ENCODE peak calls at places on chromosome 4, in eight cellular contexts. D is NCI-H69, V is endothelial cell, X is KBM-7, I is A172, W is right atrium auricular region, E is left cardiac atrium, K is iPS-NIHi11. M is an unnamed sample.

GRCh38 chr4:41507292-41507933 is 30.5 kb upstream of the LIMCH1 start:
- DNase-seq in E (no peak), K (no peak), I (peak), D (no peak), X (no peak), V (no peak), W (no peak), M (no peak)

GRCh38 chr4:48483006-48483776 is at the start of gene SLC10A4:
- DNase-seq in E (no peak), V (peak), W (no peak), K (peak), X (peak), D (peak), I (no peak), M (peak)

GRCh38 chr4:75672461-75673026 is 667 bp downstream of the G3BP2 start:
- DNase-seq in I (peak), K (peak), E (peak), D (peak), V (peak), W (peak), X (peak), M (peak)

GRCh38 chr4:1597021-1597931 is 86.8 kb downstream of the FAM53A start:
- DNase-seq in I (no peak), V (no peak), X (no peak), D (no peak), W (no peak), K (peak), E (peak), M (peak)

GRCh38 chr4:112517911-112518310 is 1.9 kb upstream of the NEUROG2 start:
- DNase-seq in D (no peak), K (no peak), X (no peak), I (no peak), E (no peak), W (no peak), V (no peak), M (no peak)

GRCh38 chr4:56671860-56672259 is 9.2 kb downstream of the HOPX start:
- DNase-seq in E (no peak), K (no peak), V (no peak), W (no peak), I (no peak), D (no peak), X (no peak), M (no peak)

GRCh38 chr4:155403886-155404285 is 27.1 kb upstream of the MAP9 start:
- DNase-seq in K (peak), W (no peak), X (peak), I (peak), E (no peak), V (no peak), D (peak), M (no peak)

GRCh38 chr4:157550028-157550427 is 329.5 kb downstream of the GRIA2 start:
- DNase-seq in V (no peak), K (no peak), I (no peak), X (peak), D (no peak), E (no peak), W (no peak), M (no peak)

GRCh38 chr4:168651374-168651773 is 154.5 kb downstream of the PALLD start:
- DNase-seq in V (no peak), W (no peak), D (peak), E (no peak), X (no peak), I (peak), K (no peak), M (no peak)

GRCh38 chr4:7232061-7232616 is 39.8 kb downstream of the SORCS2 start:
- DNase-seq in E (no peak), V (no peak), X (no peak), K (no peak), W (no peak), D (no peak), I (no peak), M (no peak)

GRCh38 chr4:123671633-123672404 is 275.2 kb downstream of the SPRY1 start:
- DNase-seq in K (no peak), I (no peak), E (no peak), X (no peak), W (no peak), V (no peak), D (no peak), M (no peak)

GRCh38 chr4:153222162-153222789 is 18.0 kb downstream of the TRIM2 start:
- DNase-seq in K (peak), E (peak), D (peak), I (peak), W (peak), V (peak), X (no peak), M (no peak)

GRCh38 chr4:113756005-113756410 is 5.5 kb downstream of the CAMK2D start:
- DNase-seq in E (no peak), V (no peak), I (peak), W (no peak), X (no peak), D (peak), K (no peak), M (no peak)

GRCh38 chr4:101655847-101656246 is 134.7 kb upstream of the BANK1 start:
- DNase-seq in K (no peak), D (no peak), W (no peak), E (no peak), V (no peak), X (no peak), I (no peak), M (no peak)

GRCh38 chr4:113987382-113987930 is 8.0 kb upstream of the ARSJ start:
- DNase-seq in K (no peak), I (no peak), V (no peak), D (no peak), W (no peak), X (no peak), E (no peak), M (no peak)

GRCh38 chr4:121510260-121510942 is 129.6 kb upstream of the QRFPR start:
- DNase-seq in E (no peak), V (no peak), D (no peak), W (no peak), I (peak), K (no peak), X (no peak), M (no peak)

GRCh38 chr4:133379681-133380438 is 230.8 kb downstream of the PCDH10 start:
- DNase-seq in E (no peak), K (no peak), X (no peak), I (no peak), W (no peak), D (peak), V (no peak), M (no peak)

GRCh38 chr4:3308691-3309090 is 15.9 kb downstream of the RGS12 start:
- DNase-seq in K (no peak), V (no peak), E (no peak), I (no peak), X (no peak), D (no peak), W (no peak), M (peak)

M was measured in lower lobe of right lung.